ENCODE peak calls at places on chromosomes 16 and 17, in four cellular contexts. H is GM12878, P is K562, D is HepG2. C is an unnamed sample.

GRCh38 chr17:41521574-41522261 is 3.0 kb upstream of the KRT15 start:
- DNase-seq in H (no peak), P (peak), D (peak), C (no peak)

GRCh38 chr17:61981323-61981722 is 53.5 kb upstream of the INTS2 start:
- DNase-seq in H (no peak), P (no peak), D (no peak), C (no peak)

GRCh38 chr17:67759355-67760171 is 41.8 kb downstream of the NOL11 start:
- DNase-seq in H (no peak), P (peak), D (no peak), C (no peak)

GRCh38 chr16:85607331-85607765 is 5.8 kb upstream of the GSE1 start:
- DNase-seq in H (no peak), P (peak), D (no peak), C (no peak)

GRCh38 chr17:63785556-63785955 is 11.6 kb downstream of the DDX42 start:
- DNase-seq in H (no peak), P (no peak), D (no peak), C (no peak)

GRCh38 chr16:57723170-57723569 is 12.4 kb upstream of the KATNB1 start:
- DNase-seq in H (no peak), P (peak), D (peak), C (peak)

GRCh38 chr17:6456321-6456720 is 12.1 kb downstream of the PIMREG start:
- DNase-seq in H (no peak), P (no peak), D (no peak), C (no peak)

GRCh38 chr17:18039535-18040286 is 503 bp downstream of the GID4 start:
- DNase-seq in H (no peak), P (peak), D (no peak), C (peak)

GRCh38 chr16:76278086-76278485 is 885 bp downstream of the CNTNAP4 start:
- DNase-seq in H (no peak), P (no peak), D (no peak), C (no peak)

GRCh38 chr17:52011070-52011469 is 147.4 kb downstream of the CA10 start:
- DNase-seq in H (no peak), P (no peak), D (no peak), C (no peak)

GRCh38 chr17:73371285-73371684 is 59.5 kb upstream of the CDC42EP4 start:
- DNase-seq in H (no peak), P (no peak), D (no peak), C (no peak)

GRCh38 chr17:33676444-33676843 is 383.3 kb upstream of the ASIC2 start:
- DNase-seq in H (no peak), P (no peak), D (no peak), C (no peak)

GRCh38 chr17:33671493-33671892 is 378.4 kb upstream of the ASIC2 start:
- DNase-seq in H (no peak), P (no peak), D (no peak), C (no peak)

GRCh38 chr17:33680479-33680878 is 387.4 kb upstream of the ASIC2 start:
- DNase-seq in H (no peak), P (no peak), D (no peak), C (no peak)

GRCh38 chr17:33674685-33675084 is 381.6 kb upstream of the ASIC2 start:
- DNase-seq in H (peak), P (peak), D (peak), C (peak)
- TF ChIP-seq FOXK2 in H (no peak), P (no peak), D (no peak), C (no peak)

GRCh38 chr16:75251280-75252048 is at the start of gene BCAR1:
- DNase-seq in H (no peak), P (peak), D (peak), C (peak)
- TF ChIP-seq FOXK2 in H (no peak), P (no peak), D (no peak), C (no peak)

DNA sequence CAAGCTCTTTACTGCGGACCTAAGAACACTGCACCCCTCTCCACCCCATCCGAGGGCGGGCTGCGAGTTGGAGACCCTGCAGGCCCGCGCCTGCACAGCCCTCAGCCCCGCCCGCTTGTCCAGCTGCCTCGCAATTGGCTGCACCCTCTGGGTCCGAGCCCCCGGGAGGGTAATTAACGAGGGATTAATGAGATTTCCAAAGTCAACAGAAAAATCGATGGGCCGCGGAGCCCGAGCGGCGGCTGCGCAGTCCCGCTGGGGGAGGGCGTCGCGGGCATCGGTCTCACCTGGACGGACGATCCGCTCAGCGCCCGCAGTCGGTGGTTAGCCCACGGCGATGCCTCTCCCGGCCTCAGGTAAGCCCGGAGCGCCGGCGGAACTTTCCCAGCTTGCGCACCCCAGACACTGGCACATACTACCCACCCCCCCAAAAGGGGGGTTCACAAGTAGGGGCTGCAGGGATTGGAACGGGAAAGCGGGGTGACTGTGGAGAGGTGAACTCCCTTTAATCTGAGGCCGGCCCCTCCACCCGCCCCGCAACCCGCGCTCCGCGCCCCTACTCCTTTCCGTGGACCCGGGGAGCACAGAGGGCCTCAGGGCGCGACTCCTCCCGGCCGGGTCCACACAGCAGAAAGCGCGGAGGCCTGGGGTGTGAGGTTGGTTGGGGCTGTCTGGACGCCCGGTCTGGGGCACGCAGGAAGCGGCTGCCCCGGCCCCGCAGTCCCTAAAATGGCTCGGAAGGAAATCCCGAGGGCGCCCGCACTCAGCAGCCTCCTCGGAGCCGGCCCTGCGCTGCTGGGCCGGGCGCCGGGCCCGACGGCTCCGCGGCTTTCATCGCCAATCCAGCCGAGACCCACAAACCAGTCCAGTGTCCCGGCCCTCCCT is at the start of gene OTOP3:
- DNase-seq in H (no peak), P (no peak), D (no peak), C (no peak)
- TF ChIP-seq FOXK2 in H (no peak), P (no peak), D (no peak), C (no peak)

GRCh38 chr17:27430882-27431491 is 25.3 kb upstream of the KSR1 start:
- DNase-seq in H (no peak), P (peak), D (peak), C (peak)
- TF ChIP-seq FOXK2 in H (no peak), P (no peak), D (no peak), C (no peak)

GRCh38 chr17:57294629-57295501 is 38.5 kb downstream of the MSI2 start:
- DNase-seq in H (no peak), P (peak), D (peak), C (no peak)
- TF ChIP-seq FOXK2 in H (no peak), P (no peak), D (no peak), C (no peak)

GRCh38 chr17:78466786-78467715 is 88.6 kb downstream of the PGS1 start:
- DNase-seq in H (no peak), P (no peak), D (no peak), C (no peak)
- TF ChIP-seq FOXK2 in H (no peak), P (no peak), D (no peak), C (no peak)

DNA sequence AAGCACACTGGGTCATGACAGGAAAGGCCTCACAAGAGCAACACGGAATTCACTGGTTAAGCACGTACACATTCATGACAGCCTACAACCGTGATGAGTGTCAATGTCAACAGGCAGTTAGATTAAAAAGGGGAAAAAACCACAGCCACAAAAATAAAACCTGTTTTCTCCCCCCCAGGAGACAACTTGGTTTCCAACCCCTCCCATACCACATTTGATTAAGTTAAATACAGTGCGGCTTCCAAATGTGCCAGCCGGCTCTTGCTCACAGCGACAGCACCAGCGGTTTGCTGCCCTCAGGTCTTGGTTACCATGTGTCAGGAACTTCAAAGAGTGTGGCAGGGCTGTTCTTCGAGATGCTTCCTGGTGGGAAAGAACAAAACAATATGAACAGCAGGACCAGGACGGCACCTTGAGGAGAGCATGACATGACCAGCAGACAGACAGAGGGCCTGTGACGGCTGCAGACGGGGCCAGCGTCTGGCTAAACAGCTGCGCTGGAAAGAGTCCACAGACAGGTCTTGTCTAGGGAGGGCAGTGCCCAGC is 193.6 kb downstream of the PARN start:
- DNase-seq in H (no peak), P (no peak), D (no peak), C (no peak)
- TF ChIP-seq FOXK2 in H (no peak), P (no peak), D (no peak), C (no peak)

DNA sequence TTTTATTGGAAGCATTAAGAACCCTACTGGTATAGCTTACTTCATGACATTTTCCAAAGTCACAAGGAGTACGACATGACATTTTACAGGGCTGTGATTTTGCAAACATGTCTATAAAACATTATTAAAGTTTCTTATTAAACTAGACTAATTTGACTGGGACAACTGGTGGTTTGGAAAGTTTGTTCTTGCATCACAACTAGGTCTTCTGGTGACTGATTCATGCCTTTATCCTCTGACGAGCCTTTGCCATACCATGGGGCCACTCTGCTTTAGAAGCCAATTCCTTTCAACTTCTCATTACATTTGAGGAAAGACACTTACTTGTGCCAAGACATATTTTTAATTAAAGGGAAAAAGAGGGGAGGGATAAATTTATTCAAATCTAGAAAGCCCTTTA is 92.3 kb upstream of the CDH11 start:
- DNase-seq in H (no peak), P (no peak), D (no peak), C (no peak)
- TF ChIP-seq FOXK2 in H (no peak), P (no peak), D (no peak), C (no peak)

DNA sequence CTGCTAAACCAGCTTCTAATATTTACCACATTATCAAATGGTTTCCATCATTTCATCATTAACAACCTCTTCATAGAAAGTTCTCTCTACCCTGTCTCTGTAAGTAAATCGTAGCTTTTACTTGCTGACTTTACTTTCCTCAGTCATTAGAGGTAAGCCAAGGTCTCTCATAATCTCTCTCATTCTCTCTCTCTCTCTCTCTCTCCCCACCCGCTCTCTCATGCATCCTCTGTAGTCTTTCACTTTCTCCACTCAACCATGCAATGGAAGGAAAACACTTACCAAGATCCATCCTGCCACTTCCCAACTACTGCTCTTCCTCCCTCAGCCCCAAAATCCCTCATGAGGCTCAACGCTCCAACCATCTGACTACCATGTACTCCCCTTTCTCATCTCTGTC is 6.1 kb downstream of the CEP112 start:
- DNase-seq in H (no peak), P (no peak), D (no peak), C (no peak)
- TF ChIP-seq FOXK2 in H (no peak), P (no peak), D (no peak), C (no peak)

GRCh38 chr16:11232852-11233726 is 22.9 kb downstream of the SOCS1 start:
- DNase-seq in H (no peak), P (peak), D (no peak), C (no peak)
- TF ChIP-seq FOXK2 in H (no peak), P (no peak), D (no peak), C (no peak)